ENCODE peak calls at places on chromosomes 3 and 15, in eight cellular contexts. R is kidney, F is Karpas-422, Z is tibial nerve, I is fibroblast of lung, G is fibroblast of mammary gland, A is endodermal cell, X is fibroblast of pulmonary artery. T is an unnamed sample.

GRCh38 chr3:184258926-184259325 is 2.4 kb downstream of the CAMK2N2 start:
- DNase-seq in R (no peak), F (no peak), Z (no peak), I (no peak), G (no peak), A (no peak), X (no peak), T (no peak)

GRCh38 chr3:51538115-51538458 is 432 bp upstream of the RAD54L2 start:
- DNase-seq in R (no peak), F (peak), Z (no peak), I (peak), G (peak), A (no peak), X (peak), T (peak)

GRCh38 chr3:42014949-42015533 is 53.1 kb upstream of the ULK4 start:
- DNase-seq in R (peak), F (peak), Z (peak), I (no peak), G (peak), A (peak), X (peak), T (no peak)

GRCh38 chr3:15892828-15893227 is 95.0 kb upstream of the ANKRD28 start:
- DNase-seq in R (no peak), F (no peak), Z (no peak), I (peak), G (peak), A (no peak), X (no peak), T (peak)

GRCh38 chr15:89587955-89588354 is 12.7 kb downstream of the TICRR start:
- DNase-seq in R (no peak), F (no peak), Z (no peak), I (peak), G (peak), A (no peak), X (peak), T (peak)

GRCh38 chr3:165056510-165056909 is 21.8 kb downstream of the SI start:
- DNase-seq in R (no peak), F (no peak), Z (no peak), I (no peak), G (no peak), A (peak), X (no peak), T (no peak)

GRCh38 chr3:10994311-10994710 is 1.8 kb downstream of the SLC6A1 start:
- DNase-seq in R (no peak), F (no peak), Z (no peak), I (no peak), G (no peak), A (no peak), X (no peak), T (no peak)

GRCh38 chr3:31092748-31093607 is 198.5 kb upstream of the GADL1 start:
- DNase-seq in R (no peak), F (no peak), Z (no peak), I (no peak), G (peak), A (no peak), X (peak), T (peak)

GRCh38 chr15:33145447-33145846 is 49.1 kb downstream of the FMN1 start:
- DNase-seq in R (no peak), F (no peak), Z (no peak), I (no peak), G (no peak), A (no peak), X (no peak), T (no peak)

GRCh38 chr3:162236949-162237348 is 740.3 kb downstream of the OTOL1 start:
- DNase-seq in R (no peak), F (no peak), Z (no peak), I (no peak), G (no peak), A (no peak), X (no peak), T (no peak)

T was measured in choroid plexus epithelial cell.